ENCODE peak calls at places on chromosomes 1 and 21, in four cellular contexts. One of them, this sample, is unnamed.

GRCh38 chr1:51560034-51560433 is 41.0 kb upstream of the EPS15 start:
- DNase-seq in NCI-H510A: no peak
- DNase-seq in NCI-H1417: no peak
- DNase-seq in CD8-positive, alpha-beta memory T cell: no peak
- DNase-seq in this sample: no peak

GRCh38 chr1:234961468-234962339 is 166.9 kb downstream of the TOMM20 start:
- DNase-seq in NCI-H510A: no peak
- DNase-seq in NCI-H1417: no peak
- DNase-seq in CD8-positive, alpha-beta memory T cell: no peak
- DNase-seq in this sample: no peak

GRCh38 chr1:164601399-164602141 is 42.6 kb downstream of the PBX1 start:
- DNase-seq in NCI-H510A: no peak
- DNase-seq in NCI-H1417: no peak
- DNase-seq in CD8-positive, alpha-beta memory T cell: no peak
- DNase-seq in this sample: no peak

GRCh38 chr1:9849691-9850441 is 26.1 kb upstream of the CLSTN1 start:
- DNase-seq in NCI-H510A: peak; percentile 55
- DNase-seq in NCI-H1417: no peak
- DNase-seq in CD8-positive, alpha-beta memory T cell: no peak
- DNase-seq in this sample: no peak

GRCh38 chr1:175572932-175573871 is 170.2 kb downstream of the TNR start:
- DNase-seq in NCI-H510A: peak; percentile 79
- DNase-seq in NCI-H1417: peak; percentile 76
- DNase-seq in CD8-positive, alpha-beta memory T cell: no peak
- DNase-seq in this sample: no peak

GRCh38 chr1:150999051-150999674 is 7.5 kb downstream of the MINDY1 start:
- DNase-seq in NCI-H510A: no peak
- DNase-seq in NCI-H1417: no peak
- DNase-seq in CD8-positive, alpha-beta memory T cell: no peak
- DNase-seq in this sample: no peak

GRCh38 chr1:108896160-108897150 is 19.7 kb downstream of the GPSM2 start:
- DNase-seq in NCI-H510A: no peak
- DNase-seq in NCI-H1417: no peak
- DNase-seq in CD8-positive, alpha-beta memory T cell: no peak
- DNase-seq in this sample: no peak

GRCh38 chr21:45721656-45722055 is 78.1 kb downstream of the PCBP3 start:
- DNase-seq in NCI-H510A: no peak
- DNase-seq in NCI-H1417: no peak
- DNase-seq in CD8-positive, alpha-beta memory T cell: no peak
- DNase-seq in this sample: no peak

GRCh38 chr1:173164686-173165085 is 42.4 kb downstream of the TNFSF4 start:
- DNase-seq in NCI-H510A: no peak
- DNase-seq in NCI-H1417: no peak
- DNase-seq in CD8-positive, alpha-beta memory T cell: no peak
- DNase-seq in this sample: no peak

GRCh38 chr1:7322283-7322785 is 448.8 kb upstream of the VAMP3 start:
- DNase-seq in NCI-H510A: no peak
- DNase-seq in NCI-H1417: no peak
- DNase-seq in CD8-positive, alpha-beta memory T cell: no peak
- DNase-seq in this sample: no peak

GRCh38 chr1:54763814-54764131 is 550 bp downstream of the PARS2 start:
- DNase-seq in NCI-H510A: no peak
- DNase-seq in NCI-H1417: no peak
- DNase-seq in CD8-positive, alpha-beta memory T cell: no peak
- DNase-seq in this sample: no peak

GRCh38 chr1:150544204-150544603 is 5.0 kb upstream of the ADAMTSL4 start:
- DNase-seq in NCI-H510A: no peak
- DNase-seq in NCI-H1417: no peak
- DNase-seq in CD8-positive, alpha-beta memory T cell: no peak
- DNase-seq in this sample: no peak

GRCh38 chr1:231792634-231793033 is 166.0 kb downstream of the DISC1 start:
- DNase-seq in NCI-H510A: no peak
- DNase-seq in NCI-H1417: no peak
- DNase-seq in CD8-positive, alpha-beta memory T cell: no peak
- DNase-seq in this sample: no peak

GRCh38 chr1:25562928-25563283 is 19.5 kb downstream of the LDLRAP1 start:
- DNase-seq in NCI-H510A: no peak
- DNase-seq in NCI-H1417: no peak
- DNase-seq in CD8-positive, alpha-beta memory T cell: no peak
- DNase-seq in this sample: no peak

GRCh38 chr1:93579891-93580290 is 101.7 kb downstream of the BCAR3 start:
- DNase-seq in NCI-H510A: no peak
- DNase-seq in NCI-H1417: no peak
- DNase-seq in CD8-positive, alpha-beta memory T cell: no peak
- DNase-seq in this sample: no peak

GRCh38 chr1:235875236-235875635 is 8.5 kb upstream of the LYST start:
- DNase-seq in NCI-H510A: no peak
- DNase-seq in NCI-H1417: no peak
- DNase-seq in CD8-positive, alpha-beta memory T cell: no peak
- DNase-seq in this sample: no peak

GRCh38 chr21:43950481-43950880 is 61.6 kb upstream of the TRAPPC10 start:
- DNase-seq in NCI-H510A: no peak
- DNase-seq in NCI-H1417: no peak
- DNase-seq in CD8-positive, alpha-beta memory T cell: no peak
- DNase-seq in this sample: no peak

GRCh38 chr1:7620196-7620595 is 150.9 kb upstream of the VAMP3 start:
- DNase-seq in NCI-H510A: no peak
- DNase-seq in NCI-H1417: no peak
- DNase-seq in CD8-positive, alpha-beta memory T cell: no peak
- DNase-seq in this sample: no peak

GRCh38 chr1:53578358-53578757 is 119.2 kb downstream of the DMRTB1 start:
- DNase-seq in NCI-H510A: no peak
- DNase-seq in NCI-H1417: no peak
- DNase-seq in CD8-positive, alpha-beta memory T cell: no peak
- DNase-seq in this sample: no peak

GRCh38 chr1:109161836-109162606 is 48.1 kb downstream of the ELAPOR1 start:
- DNase-seq in NCI-H510A: no peak
- DNase-seq in NCI-H1417: no peak
- DNase-seq in CD8-positive, alpha-beta memory T cell: peak; percentile 25
- DNase-seq in this sample: no peak